ENCODE peak calls at places on chromosomes 16 and 17, in four cellular contexts. D is A549, H is GM12891, B is uterus. N is an unnamed sample.

GRCh38 chr16:20676268-20676828 is 21.1 kb downstream of the ACSM1 start:
- DNase-seq in D (no peak), H (no peak), B (peak; percentile 29), N (no peak)

GRCh38 chr16:66442502-66443268 is 15.6 kb downstream of the BEAN1 start:
- DNase-seq in D (no peak), H (no peak), B (no peak), N (no peak)

GRCh38 chr16:74570412-74571301 is 36.3 kb downstream of the GLG1 start:
- DNase-seq in D (no peak), H (no peak), B (no peak), N (no peak)

GRCh38 chr17:45394913-45395568 is 37.6 kb downstream of the ARHGAP27 start:
- DNase-seq in D (peak; percentile 95), H (peak; percentile 79), B (peak; percentile 65), N (peak; percentile 66)

GRCh38 chr17:16406742-16407674 is 8.4 kb upstream of the TRPV2 start:
- DNase-seq in D (peak; percentile 58), H (peak; percentile 50), B (peak; percentile 59), N (no peak)

GRCh38 chr17:48543854-48544355 is 1.0 kb downstream of the HOXB2 start:
- DNase-seq in D (no peak), H (no peak), B (no peak), N (peak; percentile 69)

GRCh38 chr17:80999224-81000088 is 7.8 kb downstream of the CHMP6 start:
- DNase-seq in D (no peak), H (peak; percentile 18), B (no peak), N (no peak)

GRCh38 chr17:80889231-80889896 is 102.3 kb upstream of the CHMP6 start:
- DNase-seq in D (no peak), H (no peak), B (no peak), N (no peak)

GRCh38 chr17:68697850-68698313 is 96.7 kb upstream of the FAM20A start:
- DNase-seq in D (no peak), H (no peak), B (peak; percentile 57), N (peak; percentile 66)

GRCh38 chr16:1926223-1926718 is 8.1 kb upstream of the HS3ST6 start:
- DNase-seq in D (no peak), H (no peak), B (no peak), N (no peak)

GRCh38 chr17:29103341-29103740 is 60.4 kb downstream of the PIPOX start:
- DNase-seq in D (no peak), H (no peak), B (no peak), N (no peak)

GRCh38 chr17:83194761-83195329 is 115.4 kb downstream of the METRNL start:
- DNase-seq in D (no peak), H (no peak), B (no peak), N (no peak)

GRCh38 chr17:9842057-9842758 is 16.5 kb downstream of the GLP2R start:
- DNase-seq in D (peak; percentile 65), H (no peak), B (peak; percentile 78), N (no peak)

GRCh38 chr16:2372684-2373083 is 32.2 kb upstream of the ABCA3 start:
- DNase-seq in D (no peak), H (no peak), B (no peak), N (no peak)

GRCh38 chr17:35239823-35240222 is 3.0 kb upstream of the SLFN5 start:
- DNase-seq in D (no peak), H (no peak), B (no peak), N (no peak)

GRCh38 chr17:83076930-83077329 is 2.5 kb upstream of the METRNL start:
- DNase-seq in D (no peak), H (no peak), B (no peak), N (peak; percentile 24)

GRCh38 chr17:80829166-80829813 is 162.4 kb upstream of the CHMP6 start:
- DNase-seq in D (no peak), H (no peak), B (no peak), N (no peak)

GRCh38 chr16:10566613-10567012 is 13.8 kb downstream of the EMP2 start:
- DNase-seq in D (no peak), H (no peak), B (no peak), N (no peak)

GRCh38 chr17:74919440-74920305 is 3.4 kb downstream of the USH1G start:
- DNase-seq in D (peak; percentile 94), H (no peak), B (no peak), N (peak; percentile 30)

GRCh38 chr16:85649411-85649977 is 36.4 kb downstream of the GSE1 start:
- DNase-seq in D (no peak), H (no peak), B (no peak), N (no peak)

GRCh38 chr17:48791128-48792032 is 25.6 kb downstream of the TTLL6 start:
- DNase-seq in D (peak; percentile 94), H (no peak), B (peak; percentile 65), N (peak; percentile 28)

GRCh38 chr16:46801428-46802049 is 29.4 kb downstream of the C16orf87 start:
- DNase-seq in D (peak; percentile 38), H (no peak), B (no peak), N (no peak)

GRCh38 chr17:1275962-1276736 is 3.3 kb upstream of the TRARG1 start:
- DNase-seq in D (peak; percentile 79), H (peak; percentile 73), B (peak; percentile 49), N (peak; percentile 74)

GRCh38 chr16:6375471-6376075 is 957.1 kb upstream of the RBFOX1 start:
- DNase-seq in D (no peak), H (no peak), B (no peak), N (no peak)

GRCh38 chr17:68544521-68544920 is 32.3 kb downstream of the PRKAR1A start:
- DNase-seq in D (no peak), H (no peak), B (no peak), N (no peak)

GRCh38 chr16:68367034-68367433 is 56.2 kb downstream of the PRMT7 start:
- DNase-seq in D (peak; percentile 58), H (no peak), B (no peak), N (peak; percentile 56)

GRCh38 chr16:85083051-85083639 is 29.1 kb downstream of the CIBAR2 start:
- DNase-seq in D (no peak), H (peak; percentile 46), B (no peak), N (no peak)

GRCh38 chr16:30699615-30700099 is 686 bp downstream of the SRCAP start:
- DNase-seq in D (no peak), H (no peak), B (no peak), N (no peak)

GRCh38 chr16:30697264-30698138 is 1.5 kb upstream of the SRCAP start:
- DNase-seq in D (peak; percentile 95), H (peak; percentile 84), B (no peak), N (no peak)

GRCh38 chr16:30700491-30700890 is 1.5 kb downstream of the SRCAP start:
- DNase-seq in D (no peak), H (no peak), B (no peak), N (no peak)

GRCh38 chr16:30698139-30698815 is 694 bp upstream of the SRCAP start:
- DNase-seq in D (peak; percentile 97), H (peak; percentile 94), B (peak; percentile 99), N (peak; percentile 99)

DNA sequence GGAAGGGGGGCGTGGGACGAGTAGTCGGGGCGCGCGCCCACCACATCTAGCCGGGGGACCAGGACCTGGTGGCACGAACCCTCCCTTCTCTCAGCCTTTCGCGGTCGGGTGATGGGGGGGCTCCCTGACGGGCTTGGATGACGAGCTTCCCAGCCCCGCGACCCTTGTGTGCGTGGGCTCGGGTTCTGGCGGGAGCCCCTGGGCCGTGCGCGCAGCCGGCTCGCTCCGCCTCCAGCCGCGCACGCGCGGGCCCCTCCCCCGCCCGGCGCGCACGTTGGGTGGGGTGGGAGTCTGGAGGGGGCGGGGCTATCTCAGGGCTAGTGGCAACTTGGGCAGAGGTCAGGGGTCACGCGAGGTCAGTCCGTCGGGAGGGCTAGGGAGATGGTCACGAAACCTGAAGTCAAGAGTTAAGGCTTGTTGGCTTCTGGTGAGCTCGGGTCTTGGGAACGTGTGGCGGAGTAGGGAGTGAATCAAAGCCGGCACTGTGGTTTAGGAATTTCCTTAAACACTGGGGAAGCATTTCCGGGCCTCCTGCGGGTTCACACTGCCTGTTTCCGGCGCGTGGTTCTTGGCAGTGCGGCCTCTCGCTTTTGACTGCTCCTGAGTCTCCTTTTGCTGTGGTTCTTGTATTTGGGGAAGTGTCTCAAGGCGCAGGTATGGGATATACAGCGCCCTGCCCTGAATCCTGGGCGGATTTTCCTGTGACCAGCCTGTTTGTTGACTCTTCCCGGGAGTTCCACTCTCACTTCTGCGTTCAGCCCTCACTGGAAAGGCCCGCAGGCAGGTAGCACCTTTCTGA is at the start of gene SRCAP:
- DNase-seq in D (peak; percentile 86), H (peak; percentile 84), B (peak; percentile 90), N (peak; percentile 94)
- TF ChIP-seq POLR2A in D (peak; percentile 63), H (peak; percentile 29), B (peak; percentile 28), N (peak; percentile 39)

GRCh38 chr17:4772235-4772613 is 538 bp downstream of the TM4SF5 start:
- DNase-seq in D (no peak), H (no peak), B (no peak), N (no peak)

GRCh38 chr17:4769628-4770027 is 2.1 kb upstream of the TM4SF5 start:
- DNase-seq in D (no peak), H (no peak), B (no peak), N (no peak)

GRCh38 chr17:4770632-4771031 is 1.1 kb upstream of the TM4SF5 start:
- DNase-seq in D (no peak), H (no peak), B (no peak), N (no peak)

GRCh38 chr17:4768281-4768680 is 3.4 kb upstream of the TM4SF5 start:
- DNase-seq in D (no peak), H (no peak), B (no peak), N (no peak)

GRCh38 chr17:4771519-4772234 is at the start of gene TM4SF5:
- DNase-seq in D (no peak), H (no peak), B (no peak), N (no peak)
- TF ChIP-seq POLR2A in D (no peak), H (no peak), B (no peak), N (no peak)

GRCh38 chr17:37358098-37358829 is 17.5 kb upstream of the C17orf78 start:
- DNase-seq in D (peak; percentile 82), H (peak; percentile 42), B (peak; percentile 47), N (peak; percentile 60)
- TF ChIP-seq POLR2A in D (peak; percentile 31), H (peak; percentile 27), B (no peak), N (no peak)

GRCh38 chr17:61862975-61863800 is at the start of gene BRIP1:
- DNase-seq in D (peak; percentile 98), H (peak; percentile 72), B (peak; percentile 81), N (peak; percentile 96)
- TF ChIP-seq POLR2A in D (peak; percentile 58), H (peak; percentile 74), B (no peak), N (peak; percentile 93)